ENCODE peak calls at places on chromosomes 2 and 18, in ten cellular contexts. G, D, H, C, M, R, V, O, X and Z are unnamed samples.

GRCh38 chr2:96951125-96951654 is 35.2 kb downstream of the FAM178B start:
- DNase-seq in H (peak), G (peak), M (peak), R (peak), O (peak), V (peak), C (peak), D (peak), X (no peak), Z (peak)

GRCh38 chr2:141927536-141927935 is 203.3 kb downstream of the LRP1B start:
- DNase-seq in R (no peak), D (no peak), G (no peak), M (no peak), C (no peak), H (peak), O (no peak), V (no peak), X (no peak), Z (no peak)

GRCh38 chr2:131509615-131510014 is 17.4 kb upstream of the MZT2A start:
- DNase-seq in H (no peak), G (no peak), C (no peak), M (no peak), V (no peak), X (no peak), R (no peak), D (no peak), O (no peak), Z (no peak)

GRCh38 chr2:71882949-71883472 is 264.7 kb downstream of the CYP26B1 start:
- DNase-seq in G (peak), X (no peak), H (peak), C (peak), M (peak), O (peak), D (peak), R (peak), V (peak), Z (peak)

GRCh38 chr2:118112771-118113334 is 24.6 kb downstream of the INSIG2 start:
- DNase-seq in G (no peak), M (no peak), V (peak), O (peak), R (no peak), D (no peak), C (no peak), X (no peak), H (peak), Z (no peak)

GRCh38 chr2:239768907-239769573 is 256.1 kb downstream of the NDUFA10 start:
- DNase-seq in R (no peak), C (no peak), V (no peak), M (no peak), H (no peak), O (no peak), G (no peak), D (no peak), X (no peak), Z (no peak)

GRCh38 chr18:8040021-8040420 is 472.9 kb downstream of the PTPRM start:
- DNase-seq in D (no peak), G (no peak), O (no peak), X (no peak), M (no peak), H (no peak), C (no peak), V (no peak), R (no peak), Z (no peak)

GRCh38 chr18:51569153-51569552 is 371.7 kb upstream of the MEX3C start:
- DNase-seq in G (no peak), O (no peak), C (no peak), X (peak), R (no peak), H (no peak), V (no peak), M (no peak), D (no peak), Z (no peak)

GRCh38 chr2:45074713-45075112 is 65.5 kb upstream of the SIX2 start:
- DNase-seq in D (no peak), O (no peak), G (no peak), C (no peak), X (no peak), R (no peak), M (no peak), H (no peak), V (no peak), Z (no peak)

GRCh38 chr2:104447831-104448434 is 406.0 kb upstream of the POU3F3 start:
- DNase-seq in H (no peak), O (no peak), G (no peak), R (no peak), D (no peak), C (no peak), M (no peak), X (no peak), V (no peak), Z (no peak)

GRCh38 chr2:200702646-200703118 is 109.0 kb upstream of the BZW1 start:
- DNase-seq in O (no peak), R (no peak), G (no peak), X (no peak), H (no peak), M (no peak), V (no peak), D (no peak), C (peak), Z (no peak)

GRCh38 chr2:25491966-25492532 is 150.3 kb upstream of the DNMT3A start:
- DNase-seq in R (no peak), V (peak), G (no peak), D (no peak), H (peak), C (no peak), O (no peak), X (no peak), M (no peak), Z (no peak)

GRCh38 chr18:49647496-49648168 is 85.8 kb downstream of the LIPG start:
- DNase-seq in G (no peak), D (no peak), X (no peak), O (no peak), M (no peak), C (no peak), H (peak), V (no peak), R (no peak), Z (no peak)

GRCh38 chr2:74982581-74982980 is 24.1 kb downstream of the POLE4 start:
- DNase-seq in M (no peak), H (no peak), O (no peak), C (no peak), X (no peak), V (no peak), D (no peak), R (no peak), G (no peak), Z (no peak)

GRCh38 chr2:180520816-180521595 is 459.4 kb upstream of the UBE2E3 start:
- DNase-seq in C (no peak), H (peak), D (no peak), O (peak), G (no peak), R (no peak), V (peak), M (no peak), X (no peak), Z (no peak)

GRCh38 chr2:30484145-30484544 is 37.1 kb downstream of the LCLAT1 start:
- DNase-seq in C (no peak), V (no peak), G (no peak), H (no peak), X (no peak), M (no peak), R (no peak), O (no peak), D (no peak), Z (no peak)

GRCh38 chr2:58562281-58562680 is 321.2 kb upstream of the FANCL start:
- DNase-seq in V (no peak), M (no peak), H (no peak), G (no peak), X (no peak), C (no peak), O (no peak), R (no peak), D (no peak), Z (no peak)

GRCh38 chr2:72082021-72082739 is 65.5 kb downstream of the CYP26B1 start:
- DNase-seq in C (no peak), H (no peak), D (no peak), R (no peak), V (no peak), X (no peak), G (no peak), O (no peak), M (no peak), Z (no peak)

GRCh38 chr18:48592540-48592939 is 53.7 kb downstream of the CTIF start:
- DNase-seq in G (no peak), H (no peak), M (no peak), R (no peak), X (no peak), V (no peak), O (no peak), C (no peak), D (no peak), Z (no peak)

GRCh38 chr2:9108210-9108967 is 98.2 kb upstream of the ASAP2 start:
- DNase-seq in O (no peak), H (peak), D (no peak), G (no peak), C (no peak), M (no peak), R (no peak), V (no peak), X (no peak), Z (no peak)

GRCh38 chr2:127700527-127701192 is 637 bp upstream of the SFT2D3 start:
- DNase-seq in X (no peak), M (peak), H (no peak), C (peak), R (peak), V (peak), G (peak), O (peak), D (peak), Z (peak)

GRCh38 chr2:1964659-1965058 is 220.3 kb upstream of the PXDN start:
- DNase-seq in O (no peak), C (no peak), R (no peak), H (no peak), D (no peak), M (no peak), X (no peak), V (no peak), G (no peak), Z (no peak)

GRCh38 chr2:105369777-105370690 is 28.8 kb downstream of the FHL2 start:
- DNase-seq in G (peak), V (peak), C (peak), O (peak), H (peak), X (no peak), M (peak), D (peak), R (peak), Z (peak)

GRCh38 chr2:30511122-30512083 is 64.4 kb downstream of the LCLAT1 start:
- DNase-seq in H (peak), V (no peak), D (peak), G (peak), M (peak), R (peak), X (no peak), O (peak), C (no peak), Z (peak)

GRCh38 chr2:11201969-11202368 is 46.7 kb downstream of the SLC66A3 start:
- DNase-seq in V (no peak), G (no peak), X (no peak), H (no peak), O (no peak), D (no peak), C (no peak), R (no peak), M (no peak), Z (no peak)

GRCh38 chr2:146324954-146325353 is 1519.9 kb upstream of the ACVR2A start:
- DNase-seq in D (no peak), H (peak), O (no peak), C (no peak), R (no peak), V (no peak), M (no peak), X (no peak), G (no peak), Z (no peak)

GRCh38 chr18:36809590-36810381 is 19.0 kb downstream of the TPGS2 start:
- DNase-seq in C (no peak), G (peak), V (peak), D (peak), R (peak), M (peak), X (no peak), H (peak), O (peak), Z (peak)

GRCh38 chr2:129906139-129906860 is 73.2 kb upstream of the RAB6C start:
- DNase-seq in M (no peak), H (no peak), C (no peak), O (no peak), R (no peak), X (peak), D (no peak), G (no peak), V (no peak), Z (no peak)

GRCh38 chr2:209671280-209671679 is 100.4 kb upstream of the UNC80 start:
- DNase-seq in H (no peak), G (no peak), V (no peak), O (no peak), D (no peak), M (no peak), X (no peak), R (no peak), C (no peak), Z (no peak)

GRCh38 chr2:151437630-151438029 is 27.9 kb downstream of the RIF1 start:
- DNase-seq in C (no peak), V (no peak), G (no peak), O (peak), X (no peak), D (no peak), H (peak), M (no peak), R (no peak), Z (no peak)

GRCh38 chr2:68251187-68251854 is 1.0 kb downstream of the PPP3R1 start:
- DNase-seq in X (no peak), C (peak), D (peak), O (peak), M (peak), H (peak), G (peak), V (peak), R (peak), Z (peak)

GRCh38 chr2:241386519-241386918 is 30.4 kb downstream of the FARP2 start:
- DNase-seq in M (no peak), D (no peak), C (no peak), G (no peak), X (no peak), R (no peak), O (no peak), V (no peak), H (no peak), Z (no peak)

GRCh38 chr2:40405440-40405839 is 46.5 kb downstream of the SLC8A1 start:
- DNase-seq in D (no peak), G (no peak), V (no peak), C (no peak), R (no peak), X (no peak), H (peak), M (no peak), O (no peak), Z (no peak)

GRCh38 chr2:222844323-222844722 is 16.5 kb upstream of the ACSL3 start:
- DNase-seq in C (no peak), D (no peak), R (no peak), M (peak), H (peak), V (peak), X (no peak), O (peak), G (no peak), Z (no peak)

GRCh38 chr2:25125189-25125588 is 43.2 kb downstream of the POMC start:
- DNase-seq in V (no peak), H (no peak), G (no peak), R (no peak), C (no peak), D (no peak), X (no peak), O (no peak), M (no peak), Z (no peak)

GRCh38 chr2:43274055-43274454 is 47.6 kb upstream of the ZFP36L2 start:
- DNase-seq in G (no peak), H (peak), D (no peak), R (no peak), X (no peak), C (no peak), V (no peak), O (no peak), M (no peak), Z (no peak)
- H3K4me3 ChIP-seq in G (no peak), H (no peak), D (no peak), R (no peak), X (no peak), C (no peak), V (no peak), O (no peak), M (no peak), Z (no peak)

DNA sequence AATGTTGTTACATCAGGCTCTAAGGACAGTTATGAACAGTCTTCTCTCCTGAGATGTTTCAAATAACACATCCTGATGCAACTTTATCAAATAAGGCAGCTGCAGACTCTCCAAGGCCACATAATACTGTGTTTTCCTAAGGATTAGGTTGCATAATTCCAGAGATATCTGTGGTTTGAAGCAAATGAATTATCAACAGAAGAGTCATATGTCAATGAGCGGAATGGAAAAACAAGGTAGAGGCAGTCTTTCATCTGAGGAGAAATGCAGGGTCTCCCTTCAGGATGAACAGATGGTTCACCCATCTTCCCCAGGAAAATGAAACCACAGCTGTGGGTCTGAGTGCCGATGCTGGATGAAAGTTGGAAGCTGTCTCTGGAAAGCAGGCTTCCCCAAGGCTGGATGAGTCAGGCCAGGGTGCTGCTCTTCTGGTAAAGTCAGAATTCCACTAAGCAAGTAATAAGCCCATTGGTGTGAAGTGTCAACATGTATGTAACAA is 22.2 kb downstream of the LYG1 start:
- DNase-seq in M (no peak), D (no peak), H (peak), R (no peak), X (no peak), O (no peak), C (no peak), G (no peak), V (no peak), Z (no peak)
- TF ChIP-seq CTCF in M (no peak), D (no peak), H (no peak), R (no peak), X (no peak), O (no peak), C (no peak), G (no peak), V (no peak), Z (no peak)

GRCh38 chr18:79795446-79795845 is 2.3 kb upstream of the KCNG2 start:
- DNase-seq in D (no peak), M (no peak), O (no peak), X (no peak), R (no peak), G (no peak), H (no peak), C (no peak), V (no peak), Z (no peak)

GRCh38 chr18:79794851-79795250 is 2.9 kb upstream of the KCNG2 start:
- DNase-seq in H (no peak), C (no peak), V (no peak), G (no peak), O (no peak), D (no peak), X (no peak), R (no peak), M (peak), Z (no peak)

GRCh38 chr18:79792096-79792987 is 5.4 kb upstream of the KCNG2 start:
- DNase-seq in R (no peak), V (no peak), M (peak), X (no peak), C (no peak), D (no peak), H (no peak), G (no peak), O (no peak), Z (no peak)

GRCh38 chr18:79791141-79791972 is 6.4 kb upstream of the KCNG2 start:
- DNase-seq in R (peak), H (peak), V (peak), D (no peak), C (no peak), M (peak), X (no peak), G (no peak), O (no peak), Z (peak)

DNA sequence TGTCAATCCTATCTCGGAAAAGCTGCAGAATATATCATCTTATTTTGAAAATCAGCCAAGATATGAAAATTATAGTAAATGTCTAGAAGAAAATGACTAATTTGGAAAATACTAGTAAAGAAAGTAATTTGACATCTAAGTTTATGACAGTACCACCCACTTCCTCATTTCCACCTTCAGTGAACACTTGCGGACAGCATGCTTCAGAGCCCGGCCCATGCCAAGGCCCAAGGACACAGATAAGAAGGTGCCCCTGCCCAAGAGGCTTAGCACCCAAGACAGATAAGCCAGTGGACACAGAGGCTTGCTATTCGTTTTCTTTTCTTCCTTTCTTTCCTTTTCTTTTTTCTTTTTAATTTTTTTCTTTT is 4.8 kb upstream of the KCNG2 start:
- DNase-seq in O (no peak), X (no peak), R (no peak), G (no peak), H (no peak), M (peak), D (no peak), V (no peak), C (no peak), Z (no peak)
- TF ChIP-seq POLR2A in O (no peak), X (no peak), R (no peak), G (no peak), H (no peak), M (no peak), D (no peak), V (no peak), C (no peak), Z (no peak)

GRCh38 chr2:231613655-231614558 is 21.2 kb downstream of the TEX44 start:
- DNase-seq in V (peak), O (peak), C (peak), R (peak), M (peak), D (peak), G (peak), X (peak), H (peak), Z (peak)

GRCh38 chr2:231611273-231612198 is 18.9 kb downstream of the TEX44 start:
- DNase-seq in C (no peak), X (no peak), D (no peak), G (no peak), R (peak), H (peak), O (peak), V (peak), M (peak), Z (no peak)

GRCh38 chr2:231612199-231613053 is 19.8 kb downstream of the TEX44 start:
- DNase-seq in V (peak), G (peak), R (peak), X (peak), M (peak), O (peak), C (peak), H (peak), D (peak), Z (peak)

GRCh38 chr2:231614559-231615057 is 21.9 kb downstream of the TEX44 start:
- DNase-seq in C (no peak), X (no peak), O (no peak), M (no peak), D (peak), H (no peak), G (peak), V (no peak), R (no peak), Z (no peak)

GRCh38 chr2:231613054-231613654 is 20.5 kb downstream of the TEX44 start:
- DNase-seq in V (no peak), H (no peak), X (no peak), G (peak), M (peak), O (no peak), C (no peak), D (peak), R (no peak), Z (no peak)
- H3K4me3 ChIP-seq in V (peak), H (no peak), X (peak), G (peak), M (no peak), O (peak), C (peak), D (peak), R (no peak), Z (peak)

GRCh38 chr2:84946204-84947009 is 24.6 kb upstream of the KCMF1 start:
- DNase-seq in O (peak), X (no peak), M (no peak), D (no peak), H (peak), G (no peak), R (peak), C (no peak), V (peak), Z (no peak)
- TF ChIP-seq CTCF in O (no peak), X (no peak), M (no peak), D (no peak), H (peak), G (no peak), R (no peak), C (no peak), V (no peak), Z (no peak)

GRCh38 chr18:71321319-71321718 is 1032.5 kb downstream of the SOCS6 start:
- DNase-seq in C (no peak), R (no peak), X (no peak), V (no peak), G (no peak), O (no peak), D (no peak), H (no peak), M (no peak), Z (no peak)
- TF ChIP-seq POLR2A in C (no peak), R (no peak), X (no peak), V (no peak), G (no peak), O (no peak), D (no peak), H (no peak), M (no peak), Z (no peak)